ENCODE peak calls at places on chromosomes 2 and 18, in ten cellular contexts. J is psoas muscle; T is breast epithelium; O is choroid plexus epithelial cell; E is astrocyte of the spinal cord; X is NB4; K is lower leg skin; Q is CD8-positive, alpha-beta T cell; S is right atrium auricular region; A is OCI-LY7. F is an unnamed sample.

GRCh38 chr2:44010266-44010665 is 14.5 kb upstream of the LRPPRC start:
- DNase-seq in E (no peak), T (no peak), O (no peak), S (no peak), Q (no peak), A (no peak), X (no peak), J (no peak), K (no peak), F (no peak)

GRCh38 chr2:18378020-18378653 is 182.3 kb downstream of the RDH14 start:
- DNase-seq in T (no peak), J (no peak), O (peak), S (no peak), A (peak), K (no peak), X (peak), Q (peak), E (peak), F (peak)

GRCh38 chr2:102187191-102188150 is 648 bp downstream of the IL1RL2 start:
- DNase-seq in S (peak), X (no peak), A (no peak), Q (peak), K (peak), O (peak), E (peak), J (peak), T (no peak), F (no peak)

GRCh38 chr2:236254021-236254420 is 10.2 kb downstream of the ASB18 start:
- DNase-seq in K (no peak), T (no peak), S (peak), O (no peak), X (no peak), Q (no peak), E (no peak), J (no peak), A (no peak), F (no peak)

GRCh38 chr2:85334933-85335332 is 7.1 kb upstream of the TGOLN2 start:
- DNase-seq in K (no peak), J (no peak), T (no peak), O (no peak), S (no peak), X (no peak), A (no peak), E (no peak), Q (no peak), F (no peak)

GRCh38 chr18:23662309-23663263 is at the start of gene ANKRD29:
- DNase-seq in T (no peak), X (peak), E (peak), K (no peak), Q (peak), O (no peak), J (peak), S (no peak), A (no peak), F (peak)

GRCh38 chr2:114316532-114317300 is 125.7 kb upstream of the DPP10 start:
- DNase-seq in X (no peak), A (no peak), K (no peak), E (no peak), J (no peak), Q (no peak), S (no peak), T (no peak), O (no peak), F (no peak)

GRCh38 chr18:24600076-24600654 is 139.7 kb downstream of the HRH4 start:
- DNase-seq in X (peak), T (no peak), K (no peak), E (peak), A (peak), O (peak), S (no peak), J (no peak), Q (no peak), F (peak)

GRCh38 chr2:238578256-238578655 is 151.5 kb downstream of the ASB1 start:
- DNase-seq in S (no peak), K (no peak), T (no peak), Q (no peak), E (no peak), O (no peak), A (no peak), X (no peak), J (no peak), F (no peak)

GRCh38 chr2:238406998-238407285 is 19.8 kb upstream of the ASB1 start:
- DNase-seq in A (no peak), J (no peak), O (no peak), S (no peak), E (no peak), Q (no peak), T (no peak), K (no peak), X (no peak), F (no peak)

GRCh38 chr2:138510319-138510718 is 8.7 kb downstream of the SPOPL start:
- DNase-seq in X (no peak), T (no peak), K (no peak), Q (no peak), S (no peak), J (no peak), A (no peak), O (no peak), E (no peak), F (no peak)

GRCh38 chr2:173963323-173963816 is 1.8 kb downstream of the SP3 start:
- DNase-seq in O (peak), X (peak), A (peak), K (peak), S (no peak), E (peak), T (peak), J (no peak), Q (peak), F (peak)

GRCh38 chr2:9076210-9076609 is 72.7 kb upstream of the MBOAT2 start:
- DNase-seq in E (no peak), J (no peak), T (no peak), O (no peak), X (no peak), A (no peak), S (no peak), K (no peak), Q (no peak), F (no peak)

GRCh38 chr2:11962707-11963358 is 216.4 kb downstream of the LPIN1 start:
- DNase-seq in O (no peak), T (no peak), Q (no peak), A (no peak), E (no peak), K (no peak), J (no peak), S (no peak), X (no peak), F (no peak)

GRCh38 chr2:1816414-1816911 is 72.1 kb upstream of the PXDN start:
- DNase-seq in T (peak), X (no peak), O (peak), Q (no peak), K (peak), E (peak), J (peak), A (no peak), S (peak), F (no peak)

GRCh38 chr18:24400587-24400986 is 3.0 kb upstream of the OSBPL1A start:
- DNase-seq in J (no peak), E (no peak), K (no peak), S (no peak), A (no peak), X (no peak), Q (no peak), O (no peak), T (no peak), F (no peak)

GRCh38 chr2:187580462-187581124 is 26.4 kb upstream of the TFPI start:
- DNase-seq in K (no peak), J (no peak), X (peak), T (no peak), E (peak), S (no peak), O (peak), A (peak), Q (no peak), F (peak)

GRCh38 chr2:780581-780980 is 103.4 kb upstream of the TMEM18 start:
- DNase-seq in O (no peak), K (no peak), J (no peak), E (no peak), X (no peak), A (no peak), S (no peak), T (no peak), Q (no peak), F (no peak)

GRCh38 chr2:68943581-68944568 is 8.8 kb downstream of the GKN2 start:
- DNase-seq in E (peak), A (peak), O (peak), S (no peak), K (no peak), X (peak), T (no peak), Q (peak), J (peak), F (peak)

GRCh38 chr2:159028776-159029175 is 60.3 kb downstream of the TANC1 start:
- DNase-seq in T (no peak), O (no peak), S (no peak), E (no peak), J (no peak), A (no peak), K (no peak), Q (no peak), X (no peak), F (no peak)

GRCh38 chr2:224157655-224158054 is 118.6 kb upstream of the SERPINE2 start:
- DNase-seq in O (no peak), Q (no peak), K (no peak), X (no peak), S (no peak), J (no peak), E (no peak), A (no peak), T (no peak), F (no peak)

GRCh38 chr2:1990724-1991123 is 246.4 kb upstream of the PXDN start:
- DNase-seq in K (peak), E (peak), X (no peak), S (no peak), A (no peak), Q (no peak), O (peak), T (no peak), J (no peak), F (no peak)

GRCh38 chr2:233058717-233059546 is 1.2 kb upstream of the INPP5D start:
- DNase-seq in S (no peak), X (peak), K (peak), A (no peak), O (no peak), J (no peak), T (no peak), Q (no peak), E (no peak), F (no peak)

GRCh38 chr18:9968081-9968848 is 54.4 kb downstream of the VAPA start:
- DNase-seq in T (no peak), O (no peak), Q (no peak), S (no peak), A (no peak), K (no peak), J (no peak), E (no peak), X (no peak), F (no peak)

GRCh38 chr2:96527990-96528679 is 8.4 kb upstream of the ARID5A start:
- DNase-seq in E (no peak), J (peak), O (peak), Q (peak), A (no peak), X (peak), K (peak), T (no peak), S (peak), F (peak)

GRCh38 chr18:45169610-45170009 is 445.7 kb upstream of the SLC14A2 start:
- DNase-seq in X (peak), S (peak), A (no peak), E (peak), K (no peak), T (no peak), J (peak), O (peak), Q (no peak), F (no peak)

GRCh38 chr2:38255211-38255610 is 121.9 kb downstream of the ATL2 start:
- DNase-seq in O (no peak), A (no peak), K (no peak), S (no peak), X (no peak), J (no peak), T (no peak), Q (no peak), E (no peak), F (no peak)

GRCh38 chr2:146734042-146734715 is 1110.7 kb upstream of the ACVR2A start:
- DNase-seq in T (no peak), J (no peak), E (peak), A (peak), O (peak), X (peak), Q (no peak), K (no peak), S (no peak), F (peak)

GRCh38 chr2:64323192-64323591 is 130.8 kb upstream of the LGALSL start:
- DNase-seq in Q (no peak), A (no peak), T (no peak), O (no peak), J (no peak), E (no peak), S (no peak), X (no peak), K (no peak), F (no peak)

GRCh38 chr2:3319134-3319533 is 58.5 kb downstream of the EIPR1 start:
- DNase-seq in E (no peak), X (no peak), S (no peak), K (no peak), T (no peak), O (no peak), J (no peak), Q (no peak), A (no peak), F (no peak)

GRCh38 chr2:47658646-47659320 is 124.2 kb upstream of the MSH6 start:
- DNase-seq in X (no peak), S (no peak), J (no peak), A (peak), Q (no peak), T (no peak), O (no peak), E (no peak), K (peak), F (no peak)

GRCh38 chr2:144131042-144131441 is 388.9 kb downstream of the ZEB2 start:
- DNase-seq in K (no peak), O (peak), E (peak), X (peak), T (no peak), A (no peak), Q (no peak), S (no peak), J (no peak), F (no peak)

GRCh38 chr2:231985823-231986261 is 24.3 kb downstream of the DIS3L2 start:
- DNase-seq in Q (no peak), S (no peak), E (no peak), K (no peak), J (no peak), O (no peak), X (peak), T (peak), A (no peak), F (no peak)

GRCh38 chr2:231987088-231987788 is 25.7 kb downstream of the DIS3L2 start:
- DNase-seq in S (no peak), J (no peak), T (no peak), Q (no peak), E (peak), X (no peak), O (peak), A (no peak), K (no peak), F (no peak)

GRCh38 chr2:231988179-231988866 is 26.8 kb downstream of the DIS3L2 start:
- DNase-seq in O (no peak), E (no peak), Q (no peak), K (no peak), T (no peak), X (no peak), A (no peak), S (no peak), J (no peak), F (no peak)

GRCh38 chr2:231984992-231985391 is 23.5 kb downstream of the DIS3L2 start:
- DNase-seq in E (no peak), Q (no peak), K (no peak), J (no peak), A (no peak), X (no peak), T (no peak), O (no peak), S (no peak), F (no peak)
- H3K4me3 ChIP-seq in E (no peak), Q (no peak), K (no peak), J (no peak), A (no peak), X (no peak), T (no peak), O (no peak), S (no peak), F (no peak)

GRCh38 chr2:127864877-127865276 is 6.9 kb upstream of the POLR2D start:
- DNase-seq in T (no peak), O (peak), A (no peak), J (no peak), X (peak), K (peak), E (no peak), Q (no peak), S (no peak), F (no peak)
- TF ChIP-seq CTCF in T (no peak), O (peak), A (no peak), J (no peak), X (no peak), K (no peak), E (no peak), Q (no peak), S (no peak), F (peak)

DNA sequence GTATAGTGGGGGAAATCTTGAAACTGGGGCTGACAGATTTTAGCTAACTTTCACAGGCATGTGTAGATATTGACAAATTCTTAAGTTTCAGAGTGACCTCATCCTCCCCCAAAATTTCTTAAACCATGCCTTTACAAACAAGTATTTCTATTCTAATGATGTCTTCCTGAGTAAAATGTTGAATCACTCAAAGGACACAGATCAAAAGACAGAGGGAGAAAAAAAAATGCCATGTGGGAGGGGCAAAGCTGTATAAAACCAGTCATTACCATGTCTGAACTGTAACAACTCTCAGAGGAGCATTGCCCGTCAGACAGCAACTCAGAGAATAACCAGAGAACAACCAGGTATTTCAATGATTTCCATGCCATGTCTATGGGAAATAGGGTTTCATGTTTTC is at the start of gene SERPINB2:
- DNase-seq in J (no peak), T (no peak), X (no peak), O (no peak), E (peak), K (no peak), A (no peak), Q (no peak), S (no peak), F (peak)
- H3K4me3 ChIP-seq in J (no peak), T (no peak), X (no peak), O (no peak), E (no peak), K (no peak), A (no peak), Q (no peak), S (no peak), F (no peak)

GRCh38 chr2:6921321-6921922 is 4.2 kb downstream of the RNF144A start:
- DNase-seq in E (no peak), Q (no peak), A (no peak), T (no peak), S (no peak), X (no peak), O (peak), K (no peak), J (no peak), F (no peak)
- TF ChIP-seq CTCF in E (no peak), Q (no peak), A (no peak), T (no peak), S (no peak), X (no peak), O (no peak), K (no peak), J (no peak), F (no peak)

GRCh38 chr2:120465012-120465700 is 119.2 kb downstream of the INHBB start:
- DNase-seq in T (no peak), Q (no peak), S (no peak), J (no peak), X (no peak), E (no peak), A (no peak), O (no peak), K (no peak), F (no peak)
- H3K4me3 ChIP-seq in T (no peak), Q (no peak), S (no peak), J (no peak), X (no peak), E (no peak), A (no peak), O (no peak), K (no peak), F (no peak)

DNA sequence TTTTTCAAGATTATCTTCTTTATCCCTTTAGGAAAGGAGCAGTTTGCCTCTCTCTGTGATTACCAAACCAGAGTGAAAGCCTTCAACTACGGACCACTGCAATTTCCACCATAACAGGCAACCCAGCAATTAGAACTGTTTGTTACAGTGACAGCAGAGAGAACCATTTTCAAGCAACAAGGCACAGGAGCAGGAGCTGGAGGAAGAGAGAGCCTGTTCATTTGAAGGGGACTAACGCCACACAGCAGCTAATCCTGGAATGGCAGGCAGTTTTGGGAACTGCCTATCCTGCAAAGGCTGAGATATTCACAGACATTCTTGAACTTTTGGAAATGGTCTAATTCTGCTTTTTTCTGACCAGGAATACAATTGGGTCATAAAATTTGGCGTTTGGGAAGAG is 1541.9 kb upstream of the PIK3C3 start:
- DNase-seq in T (no peak), S (no peak), X (peak), O (peak), J (no peak), A (no peak), Q (no peak), E (peak), K (no peak), F (no peak)
- TF ChIP-seq CTCF in T (no peak), S (no peak), X (peak), O (peak), J (no peak), A (no peak), Q (no peak), E (peak), K (no peak), F (no peak)

GRCh38 chr18:36629836-36630235 is 199.0 kb downstream of the TPGS2 start:
- DNase-seq in X (no peak), Q (no peak), S (no peak), O (no peak), K (no peak), A (no peak), E (no peak), T (no peak), J (no peak), F (no peak)
- H3K4me3 ChIP-seq in X (no peak), Q (no peak), S (no peak), O (no peak), K (no peak), A (no peak), E (no peak), T (no peak), J (no peak), F (no peak)

GRCh38 chr2:83517727-83518368 is 941.2 kb downstream of the SUCLG1 start:
- DNase-seq in S (no peak), A (no peak), O (no peak), Q (no peak), X (peak), E (no peak), J (no peak), T (no peak), K (no peak), F (no peak)

GRCh38 chr2:83516503-83516902 is 942.6 kb downstream of the SUCLG1 start:
- DNase-seq in A (no peak), E (no peak), Q (no peak), K (no peak), T (no peak), O (no peak), X (peak), S (no peak), J (no peak), F (no peak)
- TF ChIP-seq CTCF in A (peak), E (no peak), Q (no peak), K (no peak), T (no peak), O (no peak), X (peak), S (no peak), J (no peak), F (no peak)

GRCh38 chr2:5982217-5982910 is 290.2 kb downstream of the SOX11 start:
- DNase-seq in X (no peak), Q (no peak), K (no peak), S (no peak), E (no peak), J (no peak), O (no peak), A (no peak), T (no peak), F (no peak)
- H3K4me3 ChIP-seq in X (no peak), Q (no peak), K (no peak), S (no peak), E (no peak), J (no peak), O (no peak), A (no peak), T (no peak), F (no peak)

GRCh38 chr2:226979004-226979403 is 143.2 kb downstream of the RHBDD1 start:
- DNase-seq in J (no peak), O (no peak), Q (no peak), A (no peak), K (no peak), S (no peak), E (no peak), X (no peak), T (no peak), F (no peak)

GRCh38 chr2:226981731-226982373 is 146.0 kb downstream of the RHBDD1 start:
- DNase-seq in T (no peak), E (no peak), X (no peak), Q (no peak), K (no peak), S (no peak), O (no peak), J (no peak), A (peak), F (no peak)

GRCh38 chr2:226978300-226978699 is 142.4 kb downstream of the RHBDD1 start:
- DNase-seq in S (no peak), T (no peak), J (no peak), A (no peak), E (no peak), K (no peak), Q (no peak), O (no peak), X (no peak), F (no peak)

GRCh38 chr2:226973821-226974220 is 138.0 kb downstream of the RHBDD1 start:
- DNase-seq in O (no peak), Q (no peak), X (no peak), A (peak), S (no peak), T (no peak), E (no peak), K (no peak), J (no peak), F (no peak)

DNA sequence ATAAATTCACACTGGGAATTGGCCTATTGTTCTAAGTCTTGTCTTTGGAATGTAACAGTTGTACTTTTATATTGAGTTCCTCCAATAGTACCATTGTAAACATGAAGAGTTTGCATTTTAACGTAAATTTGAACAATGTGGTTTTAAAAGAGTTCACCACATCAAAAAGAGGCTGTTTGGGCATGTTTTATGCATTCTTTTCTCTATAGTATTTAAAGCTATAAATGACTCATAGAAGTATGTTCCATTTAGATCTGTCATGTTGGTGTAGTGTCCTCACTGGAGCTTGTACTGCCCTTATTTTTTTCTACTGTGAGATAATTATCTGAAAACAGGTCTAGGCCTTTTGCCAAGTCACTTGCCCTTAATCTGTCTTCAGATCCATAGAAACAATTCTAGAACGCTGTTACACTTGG is 141.9 kb downstream of the RHBDD1 start:
- DNase-seq in Q (no peak), S (no peak), X (no peak), J (no peak), T (no peak), O (peak), K (no peak), A (no peak), E (peak), F (no peak)
- TF ChIP-seq CTCF in Q (no peak), S (no peak), X (no peak), J (no peak), T (no peak), O (no peak), K (no peak), A (no peak), E (no peak), F (no peak)